ENCODE peak calls at places on chromosomes 12 and 14, in eight cellular contexts. Z is PC-3, D is HCT116, E is GM23338, B is Karpas-422, C is MM.1S, Y is PC-9, R is SK-N-SH. F is an unnamed sample. For H3K27me3 and H3K9me2, the result is how much of the 10 kb centered on the place peaks cover.

GRCh38 chr12:28795306-28795705 is 353.8 kb upstream of the FAR2 start:
- DNase-seq in C (no peak), Y (no peak), D (no peak), R (no peak), E (no peak), B (no peak), Z (peak), F (peak)

GRCh38 chr14:76884853-76885276 is 58.7 kb downstream of the LRRC74A start:
- DNase-seq in Y (no peak), B (no peak), R (no peak), D (no peak), Z (no peak), C (no peak), E (peak), F (no peak)

GRCh38 chr12:60194682-60195081 is 598.9 kb downstream of the SLC16A7 start:
- DNase-seq in R (no peak), Z (peak), B (no peak), E (no peak), D (no peak), Y (no peak), C (no peak), F (peak)

GRCh38 chr14:95222151-95222631 is 64.9 kb upstream of the DICER1 start:
- DNase-seq in C (no peak), E (peak), Y (no peak), D (no peak), R (no peak), B (no peak), Z (peak), F (peak)

GRCh38 chr12:73935817-73936216 is 601.8 kb upstream of the ATXN7L3B start:
- DNase-seq in E (peak), Z (peak), D (peak), Y (no peak), B (no peak), R (no peak), C (peak), F (no peak)

GRCh38 chr14:73786632-73786941 is 65.0 kb upstream of the PTGR2 start:
- DNase-seq in Y (no peak), Z (peak), D (no peak), R (peak), B (peak), C (no peak), E (peak), F (peak)

GRCh38 chr14:101503431-101504095 is 57.7 kb upstream of the DIO3 start:
- DNase-seq in Y (no peak), D (no peak), B (no peak), E (no peak), R (no peak), C (no peak), Z (no peak), F (no peak)

GRCh38 chr12:75658826-75659823 is 147.7 kb upstream of the KRR1 start:
- DNase-seq in B (no peak), E (no peak), D (peak), C (no peak), Y (no peak), Z (peak), R (no peak), F (peak)

GRCh38 chr12:3134526-3135135 is 57.5 kb downstream of the TSPAN9 start:
- DNase-seq in Z (no peak), D (no peak), R (no peak), E (no peak), Y (no peak), B (no peak), C (no peak), F (no peak)

GRCh38 chr12:109981311-109981710 is 14.9 kb downstream of the GIT2 start:
- DNase-seq in D (no peak), R (no peak), C (no peak), Z (no peak), Y (no peak), B (no peak), E (no peak), F (no peak)

GRCh38 chr12:12333407-12333831 is 16.6 kb downstream of the MANSC1 start:
- DNase-seq in B (no peak), Z (peak), C (no peak), E (no peak), R (no peak), D (no peak), Y (peak), F (no peak)

GRCh38 chr12:10069099-10069498 is 29.7 kb downstream of the CLEC1A start:
- DNase-seq in D (no peak), R (no peak), B (no peak), Y (no peak), Z (no peak), C (no peak), E (no peak), F (peak)

GRCh38 chr12:99911076-99911475 is 73.7 kb downstream of the ANKS1B start:
- DNase-seq in R (no peak), Z (peak), D (no peak), B (no peak), E (no peak), C (no peak), Y (no peak), F (peak)

GRCh38 chr14:56367416-56367815 is 212.2 kb upstream of the TMEM260 start:
- DNase-seq in C (no peak), Z (no peak), B (no peak), R (no peak), E (no peak), Y (no peak), D (no peak), F (no peak)

GRCh38 chr14:65847065-65847847 is 434.7 kb downstream of the FUT8 start:
- DNase-seq in R (no peak), Y (no peak), C (peak), B (no peak), Z (no peak), D (no peak), E (no peak), F (no peak)

GRCh38 chr12:52151859-52152783 is 39.7 kb downstream of the KRT80 start:
- DNase-seq in E (peak), C (peak), R (peak), Y (peak), B (peak), D (no peak), Z (peak), F (peak)

GRCh38 chr12:123131291-123131831 is 19.5 kb downstream of the PITPNM2 start:
- DNase-seq in E (no peak), Z (no peak), B (no peak), R (no peak), D (no peak), Y (no peak), C (no peak), F (no peak)

GRCh38 chr12:89092297-89092696 is 260.0 kb downstream of the DUSP6 start:
- DNase-seq in E (no peak), C (no peak), Y (no peak), D (no peak), B (no peak), R (no peak), Z (no peak), F (no peak)

GRCh38 chr12:26791328-26791791 is 41.6 kb downstream of the ITPR2 start:
- DNase-seq in D (no peak), E (no peak), C (no peak), Y (no peak), R (no peak), B (peak), Z (no peak), F (peak)

GRCh38 chr12:50055831-50056628 is 1.4 kb upstream of the ASIC1 start:
- DNase-seq in R (peak), Y (no peak), Z (peak), B (peak), E (peak), C (peak), D (peak), F (peak)

GRCh38 chr12:109710279-109710746 is 3.3 kb upstream of the FAM222A start:
- DNase-seq in Z (peak), B (no peak), D (no peak), R (no peak), Y (no peak), E (no peak), C (no peak), F (no peak)

GRCh38 chr12:122669397-122670070 is 33.6 kb downstream of the HCAR2 start:
- DNase-seq in Z (peak), E (no peak), D (no peak), C (no peak), B (no peak), Y (peak), R (no peak), F (peak)

GRCh38 chr12:89393551-89394121 is 41.3 kb upstream of the DUSP6 start:
- DNase-seq in C (no peak), R (no peak), Y (peak), D (no peak), Z (no peak), E (no peak), B (no peak), F (no peak)

GRCh38 chr12:117189725-117190209 is 503 bp downstream of the FBXO21 start:
- DNase-seq in Z (peak), E (peak), D (no peak), C (no peak), R (peak), Y (no peak), B (peak), F (peak)

GRCh38 chr12:42216737-42217136 is 21.3 kb downstream of the YAF2 start:
- DNase-seq in B (no peak), E (no peak), C (no peak), R (no peak), Z (no peak), D (no peak), Y (no peak), F (no peak)

GRCh38 chr12:60921541-60921940 is 1325.7 kb downstream of the SLC16A7 start:
- DNase-seq in Y (no peak), C (no peak), R (no peak), E (no peak), Z (no peak), D (no peak), B (no peak), F (no peak)

GRCh38 chr12:48261773-48262172 is 58.7 kb upstream of the OR10AD1 start:
- DNase-seq in E (no peak), C (no peak), Z (no peak), Y (no peak), R (no peak), D (no peak), B (no peak), F (no peak)

GRCh38 chr12:101076940-101077351 is 133.1 kb downstream of the SLC5A8 start:
- DNase-seq in D (no peak), Y (no peak), Z (no peak), R (no peak), C (no peak), E (no peak), B (no peak), F (peak)

GRCh38 chr12:113991224-113992044 is 25.3 kb upstream of the RBM19 start:
- DNase-seq in Y (no peak), B (no peak), R (no peak), E (no peak), D (no peak), Z (no peak), C (no peak), F (no peak)

GRCh38 chr12:91397866-91398532 is 215.4 kb upstream of the DCN start:
- DNase-seq in D (no peak), Y (no peak), C (no peak), B (no peak), R (no peak), E (no peak), Z (no peak), F (no peak)

GRCh38 chr14:102479107-102479506 is 30.5 kb downstream of the ANKRD9 start:
- DNase-seq in Z (no peak), R (no peak), B (no peak), Y (no peak), E (no peak), C (no peak), D (no peak), F (no peak)

GRCh38 chr14:101889898-101890297 is 74.5 kb upstream of the DYNC1H1 start:
- DNase-seq in R (no peak), C (no peak), Y (peak), D (no peak), E (no peak), B (peak), Z (peak), F (peak)

GRCh38 chr12:109606261-109607028 is 32.9 kb downstream of the MVK start:
- DNase-seq in Z (no peak), C (no peak), Y (no peak), B (no peak), D (no peak), E (peak), R (peak), F (no peak)

GRCh38 chr14:67253076-67253635 is 11.9 kb downstream of the PALS1 start:
- DNase-seq in C (no peak), Z (no peak), Y (no peak), B (no peak), R (no peak), E (no peak), D (no peak), F (no peak)

GRCh38 chr14:99951085-99951484 is 114.1 kb upstream of the EVL start:
- DNase-seq in C (no peak), Z (no peak), B (no peak), Y (no peak), D (no peak), R (no peak), E (no peak), F (no peak)

GRCh38 chr12:100797786-100798580 is 3.4 kb downstream of the ANO4 start:
- DNase-seq in Y (no peak), E (no peak), C (no peak), B (no peak), Z (no peak), R (no peak), D (no peak), F (no peak)

GRCh38 chr12:13328535-13328934 is 132.0 kb downstream of the EMP1 start:
- DNase-seq in D (no peak), R (no peak), Y (no peak), Z (no peak), E (no peak), C (no peak), B (no peak), F (no peak)

GRCh38 chr12:120474092-120474960 is 4.8 kb upstream of the SRSF9 start:
- DNase-seq in R (peak), C (no peak), B (no peak), D (peak), E (peak), Z (peak), Y (peak), F (peak)

GRCh38 chr12:75656210-75656609 is 144.8 kb upstream of the KRR1 start:
- DNase-seq in Z (no peak), B (no peak), E (no peak), R (no peak), D (no peak), C (no peak), Y (no peak), F (peak)

GRCh38 chr12:22978962-22979361 is 354.0 kb downstream of the ETNK1 start:
- DNase-seq in E (no peak), Y (no peak), R (peak), B (no peak), Z (peak), C (no peak), D (no peak), F (peak)
- H3K27me3 ChIP-seq in E (under half), Y (under half), R (under half), B (under half), Z (under half), C (under half), D (under half), F (under half)

GRCh38 chr12:6605425-6606330 is 1.5 kb downstream of the CHD4 start:
- DNase-seq in C (peak), Z (peak), D (no peak), Y (peak), B (peak), R (peak), E (peak), F (peak)

GRCh38 chr12:6604254-6605029 is 2.7 kb downstream of the CHD4 start:
- DNase-seq in D (no peak), E (no peak), R (no peak), Y (no peak), C (no peak), B (no peak), Z (no peak), F (peak)

GRCh38 chr12:6603095-6603567 is 4.0 kb downstream of the CHD4 start:
- DNase-seq in B (no peak), D (no peak), E (no peak), C (peak), Z (no peak), R (peak), Y (no peak), F (peak)

GRCh38 chr12:6606331-6607131 is 648 bp downstream of the CHD4 start:
- DNase-seq in R (peak), Z (no peak), B (peak), E (peak), Y (peak), D (no peak), C (peak), F (peak)

DNA sequence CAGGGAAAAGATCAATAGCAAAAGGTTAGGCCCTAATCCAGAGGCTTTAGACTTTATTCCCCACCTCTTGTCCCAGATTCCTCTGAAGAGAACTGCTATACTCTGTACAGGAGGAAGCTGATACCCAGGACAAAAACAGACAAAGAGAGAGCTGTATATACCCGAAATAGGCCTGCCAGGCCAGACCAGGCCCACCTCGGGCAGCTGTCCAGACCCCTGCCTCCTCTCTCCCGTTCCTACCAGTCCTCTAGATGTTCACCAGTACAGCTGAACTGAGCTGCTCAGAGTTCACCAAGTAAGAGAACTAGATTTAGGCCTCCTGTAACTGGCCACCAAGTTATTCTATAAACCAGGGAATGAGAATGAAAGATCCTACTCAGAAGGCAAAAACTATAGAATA is 4.7 kb downstream of the CHD4 start:
- DNase-seq in R (no peak), Z (no peak), E (no peak), B (no peak), D (no peak), Y (no peak), C (no peak), F (no peak)
- H3K4me2 ChIP-seq in R (peak), Z (no peak), E (no peak), B (no peak), D (no peak), Y (no peak), C (peak), F (peak)

DNA sequence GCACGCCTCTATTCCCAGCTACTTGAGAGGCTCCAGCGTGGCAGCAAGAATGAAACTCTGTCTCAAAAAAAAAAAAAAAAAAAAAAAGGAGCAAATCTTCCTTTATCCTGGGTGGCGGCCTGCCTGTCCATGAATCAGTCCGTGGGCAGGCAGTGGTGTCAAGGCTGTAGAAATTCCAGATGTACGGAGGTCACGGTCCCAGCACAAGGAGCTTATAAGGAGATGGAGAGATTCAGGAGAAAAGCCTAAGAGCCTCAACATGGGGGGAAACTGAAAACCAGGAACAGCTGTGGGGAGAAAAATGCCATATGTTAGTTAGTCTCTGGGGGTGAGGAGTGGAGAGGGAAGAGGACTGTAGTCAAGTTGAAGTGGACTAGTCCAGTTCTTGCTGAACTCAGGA is 130.5 kb upstream of the CRY1 start:
- DNase-seq in E (no peak), C (no peak), Y (no peak), R (no peak), D (no peak), B (no peak), Z (peak), F (peak)
- H3K9me2 ChIP-seq in E (under half), C (under half), Y (under half), R (under half), D (under half), B (under half), Z (under half), F (under half)

DNA sequence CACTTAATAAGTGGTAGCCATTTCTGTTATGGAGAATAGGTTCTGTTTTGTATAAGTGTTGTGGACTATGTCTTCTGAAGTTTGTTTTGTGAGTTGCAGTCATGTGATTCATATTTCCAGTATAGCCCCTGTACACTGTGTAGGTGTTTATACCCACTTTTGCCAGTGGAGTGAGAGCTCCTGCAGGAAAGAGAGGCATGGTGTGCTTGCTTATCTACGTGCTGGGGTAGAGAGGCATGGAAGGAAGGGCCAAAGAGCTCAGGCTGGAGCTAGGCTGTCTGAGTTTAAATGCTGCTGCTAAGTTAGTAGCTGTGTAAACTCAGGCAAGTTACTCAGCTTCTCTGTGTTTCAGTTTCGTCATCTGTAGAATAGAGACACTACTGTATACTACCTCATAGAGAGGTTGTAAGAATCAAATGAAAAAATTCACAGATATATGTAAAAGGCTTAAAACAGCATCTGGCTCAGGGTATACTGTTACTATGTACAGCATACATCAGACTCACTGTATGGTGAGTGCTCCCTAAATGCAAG is 88.2 kb upstream of the SLC38A2 start:
- DNase-seq in C (no peak), E (no peak), Y (no peak), R (no peak), B (no peak), D (no peak), Z (no peak), F (no peak)
- H3K27me3 ChIP-seq in C (under half), E (under half), Y (under half), R (under half), B (under half), D (under half), Z (under half), F (under half)

GRCh38 chr12:32266756-32267155 is 132.6 kb upstream of the FGD4 start:
- DNase-seq in E (no peak), B (no peak), D (no peak), R (no peak), C (no peak), Y (no peak), Z (no peak), F (no peak)
- H3K4me2 ChIP-seq in E (no peak), B (peak), D (no peak), R (no peak), C (no peak), Y (no peak), Z (no peak), F (no peak)

DNA sequence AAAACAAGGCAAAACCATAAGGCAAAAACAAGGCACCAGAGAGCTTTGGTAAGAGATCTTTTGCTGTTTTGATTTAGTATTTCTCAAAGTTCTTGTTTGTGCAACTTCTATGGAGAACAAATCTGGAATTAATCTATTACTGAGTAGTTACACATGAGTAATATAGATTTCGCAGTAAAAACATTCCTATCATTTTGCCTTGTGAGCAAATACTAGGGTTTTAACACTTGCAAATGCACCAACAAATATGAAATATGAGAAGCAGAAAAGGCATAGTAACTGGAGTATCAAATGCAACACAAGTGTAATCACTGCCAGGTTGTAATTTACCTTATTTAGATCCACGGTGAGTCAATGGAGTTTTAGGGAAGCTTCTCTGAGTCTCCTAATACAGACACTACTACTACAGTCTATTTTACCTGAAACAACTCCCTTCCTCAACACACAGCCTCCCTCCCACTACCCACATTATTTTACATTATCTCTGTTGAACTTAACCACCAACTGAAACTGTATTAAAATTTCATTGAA is 324.1 kb downstream of the FLRT2 start:
- DNase-seq in Z (peak), R (no peak), Y (no peak), B (no peak), D (no peak), C (no peak), E (no peak), F (peak)
- H3K9me2 ChIP-seq in Z (under half), R (under half), Y (under half), B (under half), D (under half), C (under half), E (under half), F (under half)

GRCh38 chr12:126727218-126727601 is 1539.8 kb upstream of the TMEM132C start:
- DNase-seq in D (no peak), Z (no peak), C (no peak), Y (no peak), E (no peak), R (no peak), B (no peak), F (no peak)
- H3K27me3 ChIP-seq in D (under half), Z (half or more), C (under half), Y (under half), E (under half), R (under half), B (under half), F (under half)

F was measured in GM23248.